ENCODE peak calls at places on chromosomes 7 and 10, in nine cellular contexts. Q is HCT116, N is GM12878, J is A549, W is SK-N-SH, M is K562, V is HepG2, O is Panc1, U is GM23338. R is an unnamed sample.
A peak's percentile ranks its signal among the peaks of the same experiment; 100 is the strongest.

GRCh38 chr10:35070521-35070920 is 19.6 kb downstream of the CUL2 start:
- DNase-seq in V (no peak), U (no peak), Q (no peak), N (no peak), M (no peak), J (no peak), O (no peak), W (no peak), R (no peak)

GRCh38 chr10:70178139-70178725 is 7.9 kb upstream of the SAR1A start:
- DNase-seq in Q (no peak), V (no peak), U (no peak), O (no peak), J (no peak), W (no peak), M (no peak), N (no peak), R (no peak)

GRCh38 chr10:30963994-30964930 is 67.4 kb downstream of the ZNF438 start:
- DNase-seq in O (no peak), J (no peak), U (no peak), W (no peak), Q (no peak), M (no peak), V (no peak), N (no peak), R (no peak)

GRCh38 chr10:99595770-99596465 is 24.3 kb downstream of the SLC25A28 start:
- DNase-seq in V (no peak), Q (no peak), O (no peak), U (peak; percentile 33), W (no peak), N (no peak), M (no peak), J (no peak), R (no peak)

GRCh38 chr7:104152468-104152867 is 55.3 kb downstream of the ORC5 start:
- DNase-seq in V (no peak), M (no peak), J (no peak), N (no peak), Q (no peak), U (no peak), O (no peak), W (no peak), R (no peak)

GRCh38 chr10:60083039-60083344 is 176.6 kb upstream of the CCDC6 start:
- DNase-seq in U (no peak), N (no peak), M (no peak), J (no peak), Q (no peak), O (no peak), V (no peak), W (no peak), R (no peak)

GRCh38 chr7:68148440-68148839 is 1151.8 kb downstream of the TYW1 start:
- DNase-seq in Q (no peak), O (no peak), N (no peak), U (no peak), M (no peak), J (no peak), W (no peak), V (no peak), R (no peak)

GRCh38 chr10:9075420-9075819 is 1020.9 kb downstream of the GATA3 start:
- DNase-seq in O (no peak), M (no peak), W (peak; percentile 20), Q (no peak), V (no peak), J (no peak), N (no peak), U (no peak), R (no peak)

DNA sequence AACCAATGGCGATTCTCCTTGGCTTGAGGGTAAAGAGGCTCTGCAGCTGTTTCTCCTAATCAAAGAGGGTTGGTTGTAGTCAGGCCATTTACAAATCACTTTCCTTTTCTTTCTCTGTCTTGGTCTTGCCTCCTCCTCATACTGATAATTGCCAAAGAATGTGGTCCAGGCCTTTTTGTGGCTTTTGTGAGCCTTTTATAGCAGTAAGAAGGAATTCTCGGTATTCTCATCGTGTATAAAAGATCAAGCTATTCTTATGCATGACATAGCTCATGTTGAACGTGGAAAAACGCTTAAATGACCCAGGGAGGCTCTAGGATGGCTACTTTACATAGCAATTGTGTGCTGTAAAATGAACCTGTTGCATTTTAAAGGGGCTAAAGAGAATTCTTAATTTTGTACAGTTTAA is 62.6 kb downstream of the RBM20 start:
- DNase-seq in Q (peak; percentile 16), J (no peak), N (no peak), W (no peak), O (no peak), V (no peak), M (no peak), U (peak; percentile 71), R (no peak)
- TF ChIP-seq REST in Q (no peak), J (no peak), N (no peak), W (no peak), O (no peak), V (no peak), M (no peak), U (no peak), R (no peak)

GRCh38 chr7:30985756-30986155 is 22.0 kb downstream of the GHRHR start:
- DNase-seq in U (no peak), J (no peak), W (no peak), V (no peak), Q (no peak), M (no peak), N (no peak), O (no peak), R (no peak)

GRCh38 chr7:30983042-30983913 is 19.5 kb downstream of the GHRHR start:
- DNase-seq in Q (peak; percentile 70), U (peak; percentile 95), O (peak; percentile 67), J (peak; percentile 75), N (no peak), W (peak; percentile 94), V (peak; percentile 39), M (peak; percentile 80), R (peak; percentile 50)

GRCh38 chr7:30986331-30986730 is 22.6 kb downstream of the GHRHR start:
- DNase-seq in N (no peak), U (no peak), M (no peak), W (no peak), Q (no peak), O (no peak), J (no peak), V (no peak), R (no peak)

GRCh38 chr7:30983914-30984247 is 20.1 kb downstream of the GHRHR start:
- DNase-seq in O (no peak), U (no peak), Q (no peak), N (no peak), J (no peak), M (no peak), V (no peak), W (no peak), R (no peak)

DNA sequence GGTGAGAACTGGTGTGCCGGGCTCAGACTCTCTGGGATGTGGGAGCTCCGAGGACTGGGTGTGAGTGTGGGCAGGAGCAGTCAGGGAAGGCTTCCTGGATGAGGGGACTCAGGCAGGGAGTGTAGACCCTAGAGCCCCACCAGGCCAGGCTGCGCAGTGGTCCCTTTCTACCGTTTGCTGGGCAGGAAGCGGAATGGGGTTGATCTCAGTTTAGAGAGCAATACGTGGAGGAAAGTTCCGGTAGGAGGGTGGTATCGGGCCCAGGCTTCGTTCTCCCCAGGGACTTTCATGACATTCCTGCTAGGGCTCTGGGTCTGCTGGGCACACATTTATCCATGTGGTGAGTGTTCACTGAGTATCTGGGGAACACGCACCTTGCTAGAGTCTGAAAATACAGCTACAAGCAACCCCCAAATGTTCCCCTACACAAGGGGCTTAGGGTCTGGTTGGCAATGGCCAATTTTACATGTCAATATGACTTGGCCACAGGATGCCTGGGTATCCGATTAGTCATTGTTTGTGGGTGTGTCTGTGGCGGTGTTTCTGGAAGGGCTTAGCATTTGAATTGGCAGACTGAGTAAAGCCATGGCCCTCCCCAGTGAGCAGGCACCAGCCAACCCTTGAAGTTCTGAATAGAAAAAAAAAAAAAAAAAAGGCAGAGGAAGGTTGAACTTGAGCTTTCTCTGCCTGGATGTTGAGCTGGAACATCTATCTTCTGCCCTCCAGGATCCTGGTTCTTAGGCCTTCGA is 20.8 kb downstream of the GHRHR start:
- DNase-seq in N (no peak), J (no peak), M (no peak), V (no peak), U (peak; percentile 80), Q (peak; percentile 34), W (no peak), O (no peak), R (no peak)
- TF ChIP-seq REST in N (no peak), J (no peak), M (no peak), V (no peak), U (no peak), Q (no peak), W (no peak), O (no peak), R (no peak)

GRCh38 chr10:29618341-29619171 is 16.2 kb downstream of the SVIL start:
- DNase-seq in U (peak; percentile 18), V (peak; percentile 90), J (no peak), W (no peak), Q (no peak), N (no peak), O (no peak), M (no peak), R (no peak)

GRCh38 chr10:29617880-29618340 is 16.9 kb downstream of the SVIL start:
- DNase-seq in J (no peak), N (no peak), O (no peak), W (peak; percentile 39), V (no peak), U (no peak), Q (no peak), M (no peak), R (no peak)

GRCh38 chr10:29620112-29620690 is 14.6 kb downstream of the SVIL start:
- DNase-seq in V (no peak), W (no peak), M (no peak), U (no peak), J (no peak), N (no peak), O (no peak), Q (no peak), R (no peak)

GRCh38 chr10:29621161-29621560 is 13.6 kb downstream of the SVIL start:
- DNase-seq in J (no peak), W (no peak), U (peak; percentile 37), M (no peak), V (peak; percentile 47), Q (no peak), O (no peak), N (no peak), R (no peak)

GRCh38 chr10:29619273-29619672 is 15.5 kb downstream of the SVIL start:
- DNase-seq in N (no peak), O (no peak), V (peak; percentile 75), Q (no peak), M (no peak), W (no peak), U (no peak), J (peak; percentile 15), R (no peak)
- TF ChIP-seq REST in N (no peak), O (no peak), V (no peak), Q (no peak), M (no peak), W (peak; percentile 41), U (no peak), J (no peak), R (no peak)

GRCh38 chr7:52413051-52413450 is 622.4 kb upstream of the POM121L12 start:
- DNase-seq in M (no peak), U (no peak), Q (no peak), W (no peak), N (no peak), J (no peak), O (no peak), V (no peak), R (no peak)

GRCh38 chr7:52410032-52410431 is 625.4 kb upstream of the POM121L12 start:
- DNase-seq in Q (no peak), M (no peak), W (no peak), N (no peak), V (no peak), U (no peak), J (no peak), O (no peak), R (no peak)
- TF ChIP-seq REST in Q (no peak), M (no peak), W (no peak), N (no peak), V (no peak), U (no peak), J (no peak), O (no peak), R (no peak)